ENCODE peak calls at places on chromosomes 7 and 10, in nine cellular contexts. H is left ventricle myocardium inferior, X is A549, O is GM20000, Q is kidney glomerular epithelial cell, T is Daoy, N is HT-29, G is GOT3, C is cerebellar cortex. A is an unnamed sample.

GRCh38 chr10:480928-481551 is 208.4 kb downstream of the DIP2C start:
- DNase-seq in H (no peak), X (no peak), O (no peak), Q (no peak), T (no peak), N (no peak), G (no peak), C (no peak), A (peak)

GRCh38 chr7:99699946-99700345 is 20.1 kb upstream of the CYP3A5 start:
- DNase-seq in H (no peak), X (no peak), O (no peak), Q (no peak), T (no peak), N (peak), G (no peak), C (no peak), A (no peak)

GRCh38 chr10:102813734-102814455 is 23.3 kb downstream of the CYP17A1 start:
- DNase-seq in H (peak), X (no peak), O (no peak), Q (no peak), T (no peak), N (no peak), G (no peak), C (no peak), A (no peak)

GRCh38 chr7:86116-86515 is 106.3 kb upstream of the FAM20C start:
- DNase-seq in H (no peak), X (no peak), O (no peak), Q (no peak), T (no peak), N (no peak), G (no peak), C (no peak), A (no peak)

GRCh38 chr10:11742779-11743298 is 657 bp downstream of the ECHDC3 start:
- DNase-seq in H (peak), X (no peak), O (peak), Q (no peak), T (no peak), N (no peak), G (no peak), C (no peak), A (no peak)

GRCh38 chr7:26034386-26034785 is 117.6 kb upstream of the NFE2L3 start:
- DNase-seq in H (no peak), X (no peak), O (no peak), Q (no peak), T (peak), N (no peak), G (no peak), C (no peak), A (no peak)

GRCh38 chr10:103458720-103459119 is at the start of gene CALHM1:
- DNase-seq in H (no peak), X (no peak), O (peak), Q (no peak), T (no peak), N (no peak), G (no peak), C (peak), A (no peak)

GRCh38 chr10:95864906-95865813 is 42.6 kb upstream of the CC2D2B start:
- DNase-seq in H (no peak), X (peak), O (peak), Q (peak), T (peak), N (peak), G (no peak), C (peak), A (no peak)

GRCh38 chr10:69242037-69242843 is 22.1 kb downstream of the HKDC1 start:
- DNase-seq in H (no peak), X (no peak), O (no peak), Q (no peak), T (no peak), N (no peak), G (no peak), C (no peak), A (no peak)

GRCh38 chr7:30238721-30239441 is 45.5 kb upstream of the ZNRF2 start:
- DNase-seq in H (peak), X (no peak), O (peak), Q (peak), T (peak), N (peak), G (no peak), C (no peak), A (peak)

GRCh38 chr7:115024276-115024675 is 102.4 kb downstream of the MDFIC start:
- DNase-seq in H (no peak), X (no peak), O (no peak), Q (no peak), T (no peak), N (no peak), G (no peak), C (no peak), A (no peak)

GRCh38 chr10:108132303-108132702 is 967.8 kb upstream of the SORCS1 start:
- DNase-seq in H (no peak), X (no peak), O (no peak), Q (no peak), T (no peak), N (peak), G (no peak), C (no peak), A (no peak)

GRCh38 chr7:68785036-68785435 is 813.2 kb upstream of the AUTS2 start:
- DNase-seq in H (no peak), X (no peak), O (no peak), Q (no peak), T (no peak), N (peak), G (no peak), C (no peak), A (no peak)

GRCh38 chr10:117596666-117597065 is 54.1 kb downstream of the EMX2 start:
- DNase-seq in H (no peak), X (no peak), O (no peak), Q (no peak), T (no peak), N (no peak), G (no peak), C (no peak), A (no peak)

GRCh38 chr10:26391701-26392695 is 46.1 kb upstream of the APBB1IP start:
- DNase-seq in H (peak), X (no peak), O (peak), Q (no peak), T (peak), N (no peak), G (no peak), C (no peak), A (no peak)

GRCh38 chr7:141480953-141481352 is 70.3 kb upstream of the AGK start:
- DNase-seq in H (no peak), X (no peak), O (no peak), Q (no peak), T (no peak), N (no peak), G (no peak), C (no peak), A (no peak)

GRCh38 chr7:84175461-84175860 is 19.1 kb downstream of the SEMA3A start:
- DNase-seq in H (no peak), X (no peak), O (no peak), Q (no peak), T (no peak), N (no peak), G (no peak), C (no peak), A (no peak)

GRCh38 chr10:125977206-125977605 is 80.8 kb downstream of the FANK1 start:
- DNase-seq in H (no peak), X (no peak), O (no peak), Q (no peak), T (no peak), N (peak), G (no peak), C (no peak), A (no peak)

GRCh38 chr7:45000096-45001032 is at the start of gene CCM2:
- DNase-seq in H (peak), X (peak), O (no peak), Q (peak), T (peak), N (peak), G (no peak), C (peak), A (peak)

GRCh38 chr10:74202356-74202755 is 51.3 kb downstream of the ADK start:
- DNase-seq in H (no peak), X (no peak), O (no peak), Q (no peak), T (no peak), N (no peak), G (no peak), C (no peak), A (no peak)

GRCh38 chr7:714251-714671 is 12.2 kb upstream of the DNAAF5 start:
- DNase-seq in H (no peak), X (no peak), O (no peak), Q (no peak), T (no peak), N (no peak), G (no peak), C (no peak), A (no peak)

GRCh38 chr10:65313406-65313805 is 1612.4 kb upstream of the LRRTM3 start:
- DNase-seq in H (no peak), X (no peak), O (no peak), Q (no peak), T (no peak), N (no peak), G (no peak), C (no peak), A (no peak)

GRCh38 chr10:93820434-93820833 is 62.7 kb downstream of the LGI1 start:
- DNase-seq in H (no peak), X (no peak), O (no peak), Q (no peak), T (peak), N (peak), G (no peak), C (no peak), A (no peak)